ENCODE peak calls at places on chromosomes 1 and 21, in seven cellular contexts. M is sigmoid colon, L is upper lobe of left lung, N is suprapubic skin, C is H1, S is transverse colon, V is HCT116. E is an unnamed sample.

GRCh38 chr1:48099011-48099550 is 101.9 kb upstream of the TRABD2B start:
- DNase-seq in M (no peak), L (no peak), N (no peak), C (no peak), S (no peak), V (no peak), E (no peak)

GRCh38 chr1:1788646-1789431 is 10.6 kb upstream of the NADK start:
- DNase-seq in M (no peak), L (no peak), N (no peak), C (no peak), S (peak), V (no peak), E (peak)

GRCh38 chr1:245735831-245736530 is 581.2 kb downstream of the KIF26B start:
- DNase-seq in M (no peak), L (no peak), N (no peak), C (no peak), S (no peak), V (no peak), E (no peak)

GRCh38 chr1:1431006-1431844 is 4.3 kb upstream of the VWA1 start:
- DNase-seq in M (no peak), L (peak), N (no peak), C (no peak), S (no peak), V (no peak), E (no peak)

GRCh38 chr1:77313491-77313890 is 31.7 kb downstream of the AK5 start:
- DNase-seq in M (no peak), L (no peak), N (no peak), C (peak), S (no peak), V (peak), E (peak)

GRCh38 chr1:41919131-41919530 is 409 bp upstream of the HIVEP3 start:
- DNase-seq in M (no peak), L (peak), N (no peak), C (no peak), S (no peak), V (no peak), E (no peak)

GRCh38 chr1:64072089-64072835 is 131.2 kb upstream of the UBE2U start:
- DNase-seq in M (no peak), L (no peak), N (no peak), C (no peak), S (no peak), V (no peak), E (peak)

GRCh38 chr1:30523055-30524020 is 200.0 kb downstream of the MATN1 start:
- DNase-seq in M (no peak), L (no peak), N (peak), C (no peak), S (no peak), V (peak), E (peak)

GRCh38 chr1:75097686-75098085 is 36.5 kb upstream of the LHX8 start:
- DNase-seq in M (no peak), L (no peak), N (no peak), C (no peak), S (no peak), V (no peak), E (no peak)

GRCh38 chr1:217138839-217139466 is 415.7 kb upstream of the ESRRG start:
- DNase-seq in M (no peak), L (no peak), N (no peak), C (no peak), S (no peak), V (no peak), E (no peak)

GRCh38 chr1:239219679-239220078 is 166.7 kb upstream of the CHRM3 start:
- DNase-seq in M (no peak), L (no peak), N (no peak), C (no peak), S (no peak), V (no peak), E (no peak)

GRCh38 chr1:166705376-166706289 is 133.6 kb upstream of the POGK start:
- DNase-seq in M (no peak), L (no peak), N (no peak), C (no peak), S (no peak), V (no peak), E (no peak)

GRCh38 chr1:206496131-206496793 is 11.1 kb upstream of the RASSF5 start:
- DNase-seq in M (no peak), L (no peak), N (no peak), C (no peak), S (no peak), V (no peak), E (peak)

GRCh38 chr1:64623750-64624445 is 121.0 kb upstream of the RAVER2 start:
- DNase-seq in M (no peak), L (no peak), N (no peak), C (no peak), S (no peak), V (no peak), E (no peak)

GRCh38 chr1:216929870-216930582 is 206.8 kb upstream of the ESRRG start:
- DNase-seq in M (no peak), L (no peak), N (no peak), C (no peak), S (no peak), V (no peak), E (no peak)

GRCh38 chr1:239678181-239678580 is 291.8 kb downstream of the CHRM3 start:
- DNase-seq in M (no peak), L (no peak), N (no peak), C (no peak), S (no peak), V (no peak), E (no peak)

GRCh38 chr1:72288886-72289285 is 6.5 kb upstream of the NEGR1 start:
- DNase-seq in M (no peak), L (no peak), N (no peak), C (no peak), S (no peak), V (no peak), E (no peak)

GRCh38 chr1:14149431-14149830 is 449.1 kb upstream of the KAZN start:
- DNase-seq in M (no peak), L (no peak), N (no peak), C (no peak), S (no peak), V (peak), E (no peak)

GRCh38 chr1:27491748-27492700 is 2.1 kb upstream of the WASF2 start:
- DNase-seq in M (peak), L (no peak), N (peak), C (no peak), S (peak), V (no peak), E (no peak)

GRCh38 chr1:90710579-90711536 is 6.2 kb downstream of the BARHL2 start:
- DNase-seq in M (no peak), L (peak), N (no peak), C (no peak), S (no peak), V (no peak), E (no peak)

GRCh38 chr1:209895709-209896108 is 42.3 kb upstream of the SYT14 start:
- DNase-seq in M (no peak), L (no peak), N (no peak), C (no peak), S (no peak), V (no peak), E (no peak)

GRCh38 chr1:43232071-43232470 is 37.7 kb upstream of the TMEM125 start:
- DNase-seq in M (no peak), L (no peak), N (no peak), C (no peak), S (no peak), V (no peak), E (no peak)

GRCh38 chr1:210233216-210233494 is 559 bp downstream of the SERTAD4 start:
- DNase-seq in M (peak), L (no peak), N (no peak), C (no peak), S (no peak), V (no peak), E (no peak)

GRCh38 chr21:37877171-37877570 is 39.1 kb downstream of the KCNJ6 start:
- DNase-seq in M (no peak), L (no peak), N (no peak), C (no peak), S (no peak), V (no peak), E (no peak)

GRCh38 chr1:51968632-51969031 is 21.9 kb downstream of the RAB3B start:
- DNase-seq in M (no peak), L (no peak), N (no peak), C (no peak), S (no peak), V (no peak), E (no peak)

GRCh38 chr21:42570362-42570761 is 56.7 kb downstream of the SLC37A1 start:
- DNase-seq in M (peak), L (no peak), N (peak), C (no peak), S (peak), V (no peak), E (peak)

GRCh38 chr1:93275634-93276295 is 69.9 kb upstream of the DR1 start:
- DNase-seq in M (no peak), L (no peak), N (no peak), C (no peak), S (no peak), V (no peak), E (no peak)

GRCh38 chr1:149843302-149844041 is 55.9 kb upstream of the BOLA1 start:
- DNase-seq in M (no peak), L (peak), N (no peak), C (no peak), S (no peak), V (no peak), E (no peak)

GRCh38 chr1:21321963-21322680 is 31.9 kb upstream of the ECE1 start:
- DNase-seq in M (peak), L (no peak), N (no peak), C (no peak), S (no peak), V (no peak), E (no peak)

GRCh38 chr1:21322681-21323016 is 32.4 kb upstream of the ECE1 start:
- DNase-seq in M (peak), L (no peak), N (no peak), C (no peak), S (no peak), V (no peak), E (no peak)

GRCh38 chr1:21319447-21320407 is 29.5 kb upstream of the ECE1 start:
- DNase-seq in M (peak), L (no peak), N (no peak), C (no peak), S (no peak), V (no peak), E (peak)

GRCh38 chr1:21318714-21319159 is 28.5 kb upstream of the ECE1 start:
- DNase-seq in M (peak), L (peak), N (peak), C (no peak), S (peak), V (no peak), E (peak)

GRCh38 chr1:21320410-21321107 is 30.3 kb upstream of the ECE1 start:
- DNase-seq in M (peak), L (no peak), N (no peak), C (no peak), S (no peak), V (no peak), E (no peak)
- H3K27ac ChIP-seq in M (peak), L (peak), N (peak), C (no peak), S (peak), V (no peak), E (peak)

GRCh38 chr1:227999056-227999930 is 7.5 kb upstream of the WNT3A start:
- DNase-seq in M (peak), L (no peak), N (peak), C (peak), S (peak), V (peak), E (peak)
- TF ChIP-seq POLR2AphosphoS5 in M (no peak), L (no peak), N (no peak), C (no peak), S (no peak), V (no peak), E (no peak)

GRCh38 chr1:156103521-156103947 is 11.0 kb upstream of the LMNA start:
- DNase-seq in M (peak), L (no peak), N (peak), C (no peak), S (peak), V (no peak), E (no peak)
- H3K27ac ChIP-seq in M (peak), L (peak), N (peak), C (peak), S (peak), V (peak), E (peak)

GRCh38 chr21:34198232-34199120 is 125.1 kb downstream of the MRPS6 start:
- DNase-seq in M (no peak), L (no peak), N (no peak), C (no peak), S (no peak), V (no peak), E (no peak)

GRCh38 chr21:34201001-34201400 is 127.6 kb downstream of the MRPS6 start:
- DNase-seq in M (no peak), L (no peak), N (no peak), C (no peak), S (no peak), V (no peak), E (no peak)

GRCh38 chr21:34199121-34199910 is 125.9 kb downstream of the MRPS6 start:
- DNase-seq in M (no peak), L (no peak), N (no peak), C (no peak), S (no peak), V (no peak), E (no peak)

GRCh38 chr21:34201441-34201838 is 128.1 kb downstream of the MRPS6 start:
- DNase-seq in M (no peak), L (no peak), N (no peak), C (no peak), S (no peak), V (no peak), E (no peak)

DNA sequence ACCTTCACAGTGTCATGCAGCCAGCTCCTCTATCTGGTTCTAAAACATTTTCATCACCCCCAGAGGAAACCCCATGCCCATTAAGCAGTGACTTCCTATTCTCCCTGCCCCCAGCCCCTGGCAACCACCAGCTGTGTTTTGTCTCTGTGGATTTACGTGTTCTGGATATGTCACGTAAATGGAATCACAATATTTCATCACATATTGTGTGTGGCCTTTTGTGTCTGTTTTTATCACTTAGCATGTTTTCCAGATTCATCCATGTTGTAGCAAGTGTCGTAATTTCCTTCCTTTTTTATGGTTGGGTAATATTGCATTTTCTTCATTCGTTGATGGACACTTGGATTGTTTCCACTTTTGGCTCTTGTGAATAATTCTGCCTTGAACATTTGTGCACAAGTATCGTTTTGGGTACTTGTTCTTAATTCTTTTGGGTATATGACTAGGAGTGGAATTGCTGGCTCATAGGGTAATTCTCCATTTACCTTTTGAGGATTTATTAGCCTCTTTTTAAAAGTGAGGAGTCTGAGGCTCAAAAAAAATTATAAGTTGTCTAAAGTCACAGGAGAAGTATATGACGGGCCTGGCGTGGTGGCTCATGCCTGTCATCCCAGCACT is 127.0 kb downstream of the MRPS6 start:
- DNase-seq in M (no peak), L (no peak), N (no peak), C (no peak), S (no peak), V (no peak), E (no peak)
- TF ChIP-seq POLR2AphosphoS5 in M (no peak), L (peak), N (no peak), C (no peak), S (peak), V (no peak), E (peak)

DNA sequence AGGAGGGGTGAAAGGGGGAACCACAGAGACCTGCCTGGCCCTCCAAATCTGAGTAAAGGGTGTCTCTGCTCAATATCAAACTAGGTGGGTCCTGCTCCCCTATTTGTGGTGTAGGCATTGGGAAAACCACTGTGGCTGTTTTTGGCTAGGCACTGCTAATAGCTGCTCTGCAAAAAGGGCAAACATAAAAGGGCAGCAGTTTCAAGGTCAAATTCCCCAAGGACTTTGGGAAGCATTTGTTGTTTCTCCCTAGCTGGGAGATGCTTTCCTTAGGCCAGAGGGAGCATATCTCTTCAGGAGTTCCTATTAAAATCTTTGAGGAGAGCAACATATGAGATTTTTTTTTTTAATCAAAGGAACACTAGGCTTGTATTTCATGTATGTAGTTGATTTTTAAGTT is 2.4 kb downstream of the C1orf162 start:
- DNase-seq in M (no peak), L (no peak), N (no peak), C (no peak), S (no peak), V (no peak), E (no peak)
- H3K27ac ChIP-seq in M (no peak), L (peak), N (no peak), C (no peak), S (peak), V (no peak), E (peak)

GRCh38 chr1:156115514-156116374 is 1.2 kb downstream of the LMNA start:
- DNase-seq in M (peak), L (no peak), N (no peak), C (no peak), S (peak), V (no peak), E (peak)
- TF ChIP-seq POLR2AphosphoS5 in M (peak), L (peak), N (no peak), C (peak), S (peak), V (peak), E (peak)

GRCh38 chr1:61993331-61993961 is 201.2 kb upstream of the L1TD1 start:
- DNase-seq in M (no peak), L (no peak), N (no peak), C (no peak), S (no peak), V (no peak), E (no peak)

GRCh38 chr1:61997123-61997522 is 197.5 kb upstream of the L1TD1 start:
- DNase-seq in M (no peak), L (no peak), N (no peak), C (no peak), S (no peak), V (no peak), E (no peak)

GRCh38 chr1:61992257-61992656 is 202.4 kb upstream of the L1TD1 start:
- DNase-seq in M (no peak), L (no peak), N (no peak), C (no peak), S (no peak), V (no peak), E (no peak)
- H3K27ac ChIP-seq in M (no peak), L (no peak), N (no peak), C (no peak), S (no peak), V (no peak), E (no peak)

E was measured in stomach.